ENCODE peak calls at places on chromosome 9, in nine cellular contexts. Y, U, P, L, T, J, X, Q and W are unnamed samples.

GRCh38 chr9:134386951-134387831 is 60.9 kb downstream of the RXRA start:
- DNase-seq in Y (no peak), U (no peak), P (no peak), L (peak), T (no peak), J (no peak), X (peak), Q (no peak), W (no peak)

GRCh38 chr9:18268381-18268780 is 205.6 kb upstream of the ADAMTSL1 start:
- DNase-seq in Y (no peak), U (peak), P (peak), L (no peak), T (no peak), J (no peak), X (no peak), Q (no peak), W (no peak)

GRCh38 chr9:133239533-133240090 is 30.6 kb upstream of the OBP2B start:
- DNase-seq in Y (no peak), U (no peak), P (no peak), L (peak), T (no peak), J (no peak), X (no peak), Q (no peak), W (no peak)

GRCh38 chr9:131562032-131562959 is 17.0 kb downstream of the PRRT1B start:
- DNase-seq in Y (no peak), U (peak), P (peak), L (no peak), T (no peak), J (no peak), X (no peak), Q (no peak), W (no peak)

GRCh38 chr9:69181908-69182353 is 7.9 kb downstream of the TJP2 start:
- DNase-seq in Y (no peak), U (no peak), P (no peak), L (no peak), T (no peak), J (no peak), X (no peak), Q (no peak), W (no peak)

GRCh38 chr9:81380960-81381359 is 308.4 kb downstream of the TLE1 start:
- DNase-seq in Y (no peak), U (peak), P (no peak), L (no peak), T (no peak), J (no peak), X (no peak), Q (no peak), W (no peak)

GRCh38 chr9:132864277-132864676 is 13.8 kb downstream of the AK8 start:
- DNase-seq in Y (no peak), U (no peak), P (no peak), L (no peak), T (no peak), J (no peak), X (no peak), Q (no peak), W (no peak)

GRCh38 chr9:38109601-38110000 is 40.6 kb upstream of the SHB start:
- DNase-seq in Y (no peak), U (no peak), P (no peak), L (no peak), T (peak), J (no peak), X (no peak), Q (no peak), W (no peak)

GRCh38 chr9:126440938-126441337 is 114.3 kb downstream of the MVB12B start:
- DNase-seq in Y (no peak), U (peak), P (peak), L (no peak), T (no peak), J (no peak), X (no peak), Q (peak), W (no peak)

GRCh38 chr9:21656776-21657637 is 145.4 kb upstream of the MTAP start:
- DNase-seq in Y (no peak), U (peak), P (peak), L (no peak), T (no peak), J (no peak), X (no peak), Q (no peak), W (no peak)

GRCh38 chr9:20186231-20186630 is 397.4 kb upstream of the SLC24A2 start:
- DNase-seq in Y (no peak), U (no peak), P (no peak), L (no peak), T (no peak), J (no peak), X (no peak), Q (no peak), W (no peak)

GRCh38 chr9:21381752-21382339 is 3.4 kb downstream of the IFNA2 start:
- DNase-seq in Y (no peak), U (no peak), P (no peak), L (no peak), T (no peak), J (peak), X (no peak), Q (no peak), W (no peak)

GRCh38 chr9:108535526-108535925 is 320.3 kb downstream of the ACTL7B start:
- DNase-seq in Y (peak), U (no peak), P (no peak), L (peak), T (no peak), J (peak), X (no peak), Q (no peak), W (no peak)

GRCh38 chr9:99039388-99040182 is 65.3 kb upstream of the TGFBR1 start:
- DNase-seq in Y (no peak), U (no peak), P (no peak), L (no peak), T (no peak), J (no peak), X (no peak), Q (no peak), W (no peak)

GRCh38 chr9:99076483-99077171 is 28.3 kb upstream of the TGFBR1 start:
- DNase-seq in Y (no peak), U (no peak), P (no peak), L (peak), T (no peak), J (no peak), X (no peak), Q (no peak), W (no peak)

GRCh38 chr9:107827304-107827703 is 337.7 kb upstream of the KLF4 start:
- DNase-seq in Y (no peak), U (no peak), P (no peak), L (no peak), T (no peak), J (no peak), X (no peak), Q (no peak), W (no peak)

GRCh38 chr9:16561121-16561520 is 309.3 kb downstream of the BNC2 start:
- DNase-seq in Y (no peak), U (no peak), P (no peak), L (no peak), T (no peak), J (no peak), X (no peak), Q (no peak), W (no peak)

GRCh38 chr9:26856413-26857032 is 36.1 kb downstream of the CAAP1 start:
- DNase-seq in Y (peak), U (peak), P (peak), L (peak), T (no peak), J (peak), X (no peak), Q (no peak), W (peak)

GRCh38 chr9:125126019-125126746 is 17.1 kb downstream of the SCAI start:
- DNase-seq in Y (peak), U (peak), P (peak), L (peak), T (peak), J (peak), X (peak), Q (peak), W (peak)

GRCh38 chr9:14087576-14087975 is 226.4 kb downstream of the NFIB start:
- DNase-seq in Y (no peak), U (no peak), P (no peak), L (no peak), T (no peak), J (no peak), X (no peak), Q (no peak), W (no peak)

GRCh38 chr9:97766610-97767009 is 69.5 kb upstream of the XPA start:
- DNase-seq in Y (no peak), U (no peak), P (no peak), L (no peak), T (no peak), J (no peak), X (no peak), Q (no peak), W (no peak)

GRCh38 chr9:133876144-133876543 is 116.0 kb downstream of the VAV2 start:
- DNase-seq in Y (peak), U (no peak), P (no peak), L (no peak), T (no peak), J (no peak), X (no peak), Q (no peak), W (no peak)

GRCh38 chr9:87674565-87675299 is 51.2 kb upstream of the CTSL start:
- DNase-seq in Y (no peak), U (no peak), P (no peak), L (no peak), T (peak), J (no peak), X (no peak), Q (no peak), W (no peak)

GRCh38 chr9:6923081-6923480 is 165.3 kb downstream of the KDM4C start:
- DNase-seq in Y (no peak), U (no peak), P (no peak), L (no peak), T (no peak), J (no peak), X (no peak), Q (no peak), W (no peak)

GRCh38 chr9:69431777-69432176 is 106.8 kb downstream of the ENTREP1 start:
- DNase-seq in Y (no peak), U (no peak), P (no peak), L (no peak), T (no peak), J (no peak), X (no peak), Q (no peak), W (no peak)

GRCh38 chr9:5425006-5425628 is 12.6 kb downstream of the PLGRKT start:
- DNase-seq in Y (no peak), U (no peak), P (no peak), L (no peak), T (no peak), J (peak), X (no peak), Q (no peak), W (no peak)

GRCh38 chr9:94922098-94922607 is 195.7 kb downstream of the AOPEP start:
- DNase-seq in Y (no peak), U (peak), P (peak), L (no peak), T (peak), J (peak), X (peak), Q (peak), W (peak)

GRCh38 chr9:68949271-68950000 is 64.5 kb downstream of the PRKACG start:
- DNase-seq in Y (peak), U (no peak), P (no peak), L (peak), T (no peak), J (no peak), X (no peak), Q (no peak), W (no peak)

GRCh38 chr9:34592895-34593601 is 3.5 kb upstream of the CNTFR start:
- DNase-seq in Y (peak), U (no peak), P (no peak), L (peak), T (peak), J (no peak), X (peak), Q (no peak), W (no peak)
- H3K4me3 ChIP-seq in Y (peak), U (no peak), P (no peak), L (no peak), T (no peak), J (no peak), X (peak), Q (no peak), W (no peak)

GRCh38 chr9:135993409-135993742 is 32.2 kb upstream of the UBAC1 start:
- DNase-seq in Y (no peak), U (no peak), P (no peak), L (no peak), T (no peak), J (no peak), X (no peak), Q (no peak), W (no peak)

GRCh38 chr9:135990468-135991429 is 29.6 kb upstream of the UBAC1 start:
- DNase-seq in Y (peak), U (peak), P (peak), L (peak), T (no peak), J (peak), X (no peak), Q (no peak), W (no peak)

GRCh38 chr9:135991771-135992170 is 30.6 kb upstream of the UBAC1 start:
- DNase-seq in Y (no peak), U (no peak), P (no peak), L (no peak), T (no peak), J (no peak), X (no peak), Q (no peak), W (no peak)

GRCh38 chr9:135993840-135994776 is 32.9 kb upstream of the UBAC1 start:
- DNase-seq in Y (peak), U (no peak), P (no peak), L (no peak), T (no peak), J (no peak), X (no peak), Q (no peak), W (no peak)

GRCh38 chr9:135992486-135993408 is 31.6 kb upstream of the UBAC1 start:
- DNase-seq in Y (peak), U (peak), P (peak), L (peak), T (peak), J (peak), X (peak), Q (no peak), W (no peak)
- TF ChIP-seq CTCF in Y (no peak), U (no peak), P (no peak), L (no peak), T (no peak), J (no peak), X (no peak), Q (no peak), W (no peak)

GRCh38 chr9:113567361-113568080 is 104.0 kb downstream of the RGS3 start:
- DNase-seq in Y (no peak), U (no peak), P (no peak), L (no peak), T (no peak), J (no peak), X (peak), Q (no peak), W (no peak)

GRCh38 chr9:113568081-113568435 is 104.5 kb downstream of the RGS3 start:
- DNase-seq in Y (no peak), U (no peak), P (no peak), L (no peak), T (no peak), J (no peak), X (peak), Q (no peak), W (no peak)

GRCh38 chr9:113564804-113565237 is 101.3 kb downstream of the RGS3 start:
- DNase-seq in Y (peak), U (peak), P (no peak), L (peak), T (peak), J (no peak), X (peak), Q (no peak), W (no peak)

GRCh38 chr9:113566011-113566711 is 102.6 kb downstream of the RGS3 start:
- DNase-seq in Y (no peak), U (no peak), P (no peak), L (no peak), T (no peak), J (no peak), X (peak), Q (no peak), W (no peak)

DNA sequence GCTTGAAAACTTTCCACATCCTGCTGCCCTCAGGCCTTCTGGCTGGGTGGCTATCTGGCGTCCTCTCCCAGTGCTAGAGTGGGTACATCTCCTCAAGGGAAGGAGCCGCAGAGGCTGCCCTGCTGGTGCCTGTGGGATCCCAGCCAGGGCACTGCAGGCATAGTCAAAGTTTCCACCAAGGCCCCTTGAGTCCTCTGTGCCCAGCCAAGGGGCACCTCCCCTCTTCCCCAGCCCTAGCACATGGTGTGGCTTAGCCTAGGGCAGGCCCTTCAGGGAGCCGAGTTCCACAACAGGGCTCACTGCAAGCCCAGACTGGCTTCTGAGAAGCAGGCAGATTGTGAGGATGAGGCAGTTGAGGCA is 103.2 kb downstream of the RGS3 start:
- DNase-seq in Y (no peak), U (no peak), P (no peak), L (no peak), T (no peak), J (no peak), X (peak), Q (no peak), W (no peak)
- H3K4me3 ChIP-seq in Y (peak), U (no peak), P (peak), L (no peak), T (no peak), J (no peak), X (peak), Q (peak), W (peak)

GRCh38 chr9:115594551-115594950 is 476.6 kb upstream of the TNC start:
- DNase-seq in Y (no peak), U (no peak), P (no peak), L (no peak), T (no peak), J (no peak), X (no peak), Q (no peak), W (no peak)

GRCh38 chr9:115596743-115597080 is 478.8 kb upstream of the TNC start:
- DNase-seq in Y (no peak), U (peak), P (no peak), L (no peak), T (no peak), J (no peak), X (no peak), Q (no peak), W (no peak)

GRCh38 chr9:115597330-115597729 is 479.4 kb upstream of the TNC start:
- DNase-seq in Y (no peak), U (no peak), P (no peak), L (no peak), T (no peak), J (no peak), X (no peak), Q (no peak), W (no peak)

GRCh38 chr9:115593587-115594091 is 475.7 kb upstream of the TNC start:
- DNase-seq in Y (peak), U (peak), P (no peak), L (no peak), T (no peak), J (peak), X (no peak), Q (no peak), W (no peak)

GRCh38 chr9:115595951-115596742 is 478.2 kb upstream of the TNC start:
- DNase-seq in Y (no peak), U (peak), P (peak), L (no peak), T (no peak), J (peak), X (no peak), Q (peak), W (no peak)
- TF ChIP-seq CTCF in Y (no peak), U (no peak), P (peak), L (no peak), T (no peak), J (no peak), X (no peak), Q (no peak), W (no peak)

GRCh38 chr9:136943291-136944093 is 1.0 kb downstream of the FBXW5 start:
- DNase-seq in Y (peak), U (peak), P (no peak), L (peak), T (no peak), J (no peak), X (no peak), Q (no peak), W (no peak)
- H3K4me3 ChIP-seq in Y (peak), U (peak), P (peak), L (peak), T (peak), J (peak), X (peak), Q (peak), W (peak)

GRCh38 chr9:1732670-1733069 is 282.5 kb upstream of the SMARCA2 start:
- DNase-seq in Y (no peak), U (no peak), P (no peak), L (no peak), T (no peak), J (peak), X (no peak), Q (no peak), W (no peak)
- TF ChIP-seq CTCF in Y (no peak), U (no peak), P (no peak), L (no peak), T (no peak), J (peak), X (no peak), Q (no peak), W (peak)

GRCh38 chr9:129490583-129491485 is 130.1 kb downstream of the C9orf50 start:
- DNase-seq in Y (no peak), U (no peak), P (no peak), L (no peak), T (no peak), J (peak), X (peak), Q (no peak), W (no peak)
- H3K4me3 ChIP-seq in Y (peak), U (no peak), P (peak), L (peak), T (peak), J (peak), X (peak), Q (peak), W (peak)

GRCh38 chr9:72812622-72813111 is 140.2 kb downstream of the ALDH1A1 start:
- DNase-seq in Y (no peak), U (no peak), P (no peak), L (no peak), T (no peak), J (no peak), X (no peak), Q (no peak), W (no peak)

GRCh38 chr9:72809586-72809985 is 143.3 kb downstream of the ALDH1A1 start:
- DNase-seq in Y (no peak), U (no peak), P (no peak), L (no peak), T (no peak), J (no peak), X (no peak), Q (no peak), W (no peak)

GRCh38 chr9:72808446-72808768 is 144.4 kb downstream of the ALDH1A1 start:
- DNase-seq in Y (no peak), U (no peak), P (no peak), L (no peak), T (no peak), J (no peak), X (no peak), Q (no peak), W (no peak)

GRCh38 chr9:72813544-72813943 is 139.3 kb downstream of the ALDH1A1 start:
- DNase-seq in Y (no peak), U (no peak), P (no peak), L (no peak), T (no peak), J (no peak), X (no peak), Q (no peak), W (no peak)

GRCh38 chr9:72807765-72808445 is 144.9 kb downstream of the ALDH1A1 start:
- DNase-seq in Y (no peak), U (no peak), P (no peak), L (no peak), T (no peak), J (peak), X (no peak), Q (no peak), W (no peak)
- TF ChIP-seq CTCF in Y (peak), U (no peak), P (peak), L (no peak), T (no peak), J (peak), X (no peak), Q (no peak), W (peak)